ENCODE peak calls at places on chromosomes 6 and 20, in nine cellular contexts. One of them, this sample, is unnamed. For H3K9me3 and H3K4me1, the result is how much of the 10 kb centered on the place peaks cover.

GRCh38 chr6:67358241-67358640 is 1276.8 kb upstream of the ADGRB3 start:
- DNase-seq in transverse colon: no peak
- DNase-seq in CD8-positive, alpha-beta T cell: no peak
- DNase-seq in A549: no peak
- DNase-seq in mammary epithelial cell: no peak
- DNase-seq in fibroblast of lung: no peak
- DNase-seq in neural progenitor cell: no peak
- DNase-seq in vagina: no peak
- DNase-seq in heart left ventricle: no peak
- DNase-seq in this sample: no peak

GRCh38 chr6:100881707-100882040 is 545 bp upstream of the ASCC3 start:
- DNase-seq in transverse colon: no peak
- DNase-seq in CD8-positive, alpha-beta T cell: no peak
- DNase-seq in A549: no peak
- DNase-seq in mammary epithelial cell: no peak
- DNase-seq in fibroblast of lung: no peak
- DNase-seq in neural progenitor cell: peak
- DNase-seq in vagina: no peak
- DNase-seq in heart left ventricle: no peak
- DNase-seq in this sample: no peak

GRCh38 chr6:79557683-79558082 is 20.5 kb upstream of the LCA5 start:
- DNase-seq in transverse colon: no peak
- DNase-seq in CD8-positive, alpha-beta T cell: no peak
- DNase-seq in A549: no peak
- DNase-seq in mammary epithelial cell: no peak
- DNase-seq in fibroblast of lung: no peak
- DNase-seq in neural progenitor cell: no peak
- DNase-seq in vagina: no peak
- DNase-seq in heart left ventricle: no peak
- DNase-seq in this sample: no peak

GRCh38 chr20:51277961-51278360 is 255.1 kb upstream of the KCNG1 start:
- DNase-seq in transverse colon: no peak
- DNase-seq in CD8-positive, alpha-beta T cell: no peak
- DNase-seq in A549: no peak
- DNase-seq in mammary epithelial cell: no peak
- DNase-seq in fibroblast of lung: no peak
- DNase-seq in neural progenitor cell: no peak
- DNase-seq in vagina: no peak
- DNase-seq in heart left ventricle: no peak
- DNase-seq in this sample: no peak

GRCh38 chr6:11324453-11325023 is 92.1 kb upstream of the NEDD9 start:
- DNase-seq in transverse colon: no peak
- DNase-seq in CD8-positive, alpha-beta T cell: no peak
- DNase-seq in A549: no peak
- DNase-seq in mammary epithelial cell: no peak
- DNase-seq in fibroblast of lung: no peak
- DNase-seq in neural progenitor cell: no peak
- DNase-seq in vagina: no peak
- DNase-seq in heart left ventricle: no peak
- DNase-seq in this sample: no peak

GRCh38 chr6:53805725-53806124 is 10.9 kb downstream of the LRRC1 start:
- DNase-seq in transverse colon: no peak
- DNase-seq in CD8-positive, alpha-beta T cell: no peak
- DNase-seq in A549: no peak
- DNase-seq in mammary epithelial cell: no peak
- DNase-seq in fibroblast of lung: no peak
- DNase-seq in neural progenitor cell: peak
- DNase-seq in vagina: no peak
- DNase-seq in heart left ventricle: no peak
- DNase-seq in this sample: no peak

GRCh38 chr6:107816818-107817217 is 7.3 kb downstream of the SCML4 start:
- DNase-seq in transverse colon: no peak
- DNase-seq in CD8-positive, alpha-beta T cell: no peak
- DNase-seq in A549: no peak
- DNase-seq in mammary epithelial cell: no peak
- DNase-seq in fibroblast of lung: no peak
- DNase-seq in neural progenitor cell: no peak
- DNase-seq in vagina: no peak
- DNase-seq in heart left ventricle: no peak
- DNase-seq in this sample: no peak

GRCh38 chr6:143397229-143398222 is 53.0 kb downstream of the ADAT2 start:
- DNase-seq in transverse colon: peak
- DNase-seq in CD8-positive, alpha-beta T cell: peak
- DNase-seq in A549: peak
- DNase-seq in mammary epithelial cell: peak
- DNase-seq in fibroblast of lung: peak
- DNase-seq in neural progenitor cell: peak
- DNase-seq in vagina: no peak
- DNase-seq in heart left ventricle: peak
- DNase-seq in this sample: peak

GRCh38 chr6:10695086-10695657 is 400 bp downstream of the PAK1IP1 start:
- DNase-seq in transverse colon: no peak
- DNase-seq in CD8-positive, alpha-beta T cell: no peak
- DNase-seq in A549: no peak
- DNase-seq in mammary epithelial cell: no peak
- DNase-seq in fibroblast of lung: no peak
- DNase-seq in neural progenitor cell: no peak
- DNase-seq in vagina: no peak
- DNase-seq in heart left ventricle: no peak
- DNase-seq in this sample: no peak

GRCh38 chr20:41218466-41218865 is 81.1 kb downstream of the PLCG1 start:
- DNase-seq in transverse colon: no peak
- DNase-seq in CD8-positive, alpha-beta T cell: no peak
- DNase-seq in A549: no peak
- DNase-seq in mammary epithelial cell: peak
- DNase-seq in fibroblast of lung: peak
- DNase-seq in neural progenitor cell: no peak
- DNase-seq in vagina: no peak
- DNase-seq in heart left ventricle: no peak
- DNase-seq in this sample: no peak

GRCh38 chr6:11770546-11771466 is 7.8 kb downstream of the ADTRP start:
- DNase-seq in transverse colon: peak
- DNase-seq in CD8-positive, alpha-beta T cell: no peak
- DNase-seq in A549: peak
- DNase-seq in mammary epithelial cell: peak
- DNase-seq in fibroblast of lung: peak
- DNase-seq in neural progenitor cell: peak
- DNase-seq in vagina: no peak
- DNase-seq in heart left ventricle: peak
- DNase-seq in this sample: peak

GRCh38 chr6:45607818-45608217 is 230.1 kb upstream of the SUPT3H start:
- DNase-seq in transverse colon: peak
- DNase-seq in CD8-positive, alpha-beta T cell: no peak
- DNase-seq in A549: no peak
- DNase-seq in mammary epithelial cell: peak
- DNase-seq in fibroblast of lung: peak
- DNase-seq in neural progenitor cell: no peak
- DNase-seq in vagina: no peak
- DNase-seq in heart left ventricle: no peak
- DNase-seq in this sample: no peak

GRCh38 chr6:13434777-13435176 is 52.6 kb downstream of the GFOD1 start:
- DNase-seq in transverse colon: no peak
- DNase-seq in CD8-positive, alpha-beta T cell: no peak
- DNase-seq in A549: no peak
- DNase-seq in mammary epithelial cell: no peak
- DNase-seq in fibroblast of lung: no peak
- DNase-seq in neural progenitor cell: no peak
- DNase-seq in vagina: no peak
- DNase-seq in heart left ventricle: no peak
- DNase-seq in this sample: no peak

GRCh38 chr6:125835221-125835744 is 44.5 kb downstream of the NCOA7 start:
- DNase-seq in transverse colon: no peak
- DNase-seq in CD8-positive, alpha-beta T cell: no peak
- DNase-seq in A549: no peak
- DNase-seq in mammary epithelial cell: no peak
- DNase-seq in fibroblast of lung: peak
- DNase-seq in neural progenitor cell: no peak
- DNase-seq in vagina: no peak
- DNase-seq in heart left ventricle: no peak
- DNase-seq in this sample: no peak

GRCh38 chr20:10671850-10672578 is 1.8 kb downstream of the JAG1 start:
- DNase-seq in transverse colon: peak
- DNase-seq in CD8-positive, alpha-beta T cell: no peak
- DNase-seq in A549: no peak
- DNase-seq in mammary epithelial cell: no peak
- DNase-seq in fibroblast of lung: peak
- DNase-seq in neural progenitor cell: peak
- DNase-seq in vagina: no peak
- DNase-seq in heart left ventricle: peak
- DNase-seq in this sample: peak

GRCh38 chr6:163180874-163181541 is 233.5 kb upstream of the QKI start:
- DNase-seq in transverse colon: peak
- DNase-seq in CD8-positive, alpha-beta T cell: no peak
- DNase-seq in A549: peak
- DNase-seq in mammary epithelial cell: peak
- DNase-seq in fibroblast of lung: peak
- DNase-seq in neural progenitor cell: peak
- DNase-seq in vagina: no peak
- DNase-seq in heart left ventricle: peak
- DNase-seq in this sample: peak

GRCh38 chr6:170025341-170026271 is 265.3 kb downstream of the DLL1 start:
- DNase-seq in transverse colon: no peak
- DNase-seq in CD8-positive, alpha-beta T cell: no peak
- DNase-seq in A549: no peak
- DNase-seq in mammary epithelial cell: peak
- DNase-seq in fibroblast of lung: no peak
- DNase-seq in neural progenitor cell: no peak
- DNase-seq in vagina: no peak
- DNase-seq in heart left ventricle: no peak
- DNase-seq in this sample: no peak

GRCh38 chr6:85912582-85912981 is 269.9 kb upstream of the SYNCRIP start:
- DNase-seq in transverse colon: no peak
- DNase-seq in CD8-positive, alpha-beta T cell: no peak
- DNase-seq in A549: no peak
- DNase-seq in mammary epithelial cell: no peak
- DNase-seq in fibroblast of lung: no peak
- DNase-seq in neural progenitor cell: no peak
- DNase-seq in vagina: no peak
- DNase-seq in heart left ventricle: no peak
- DNase-seq in this sample: no peak

GRCh38 chr6:85911067-85911466 is 268.4 kb upstream of the SYNCRIP start:
- DNase-seq in transverse colon: no peak
- DNase-seq in CD8-positive, alpha-beta T cell: no peak
- DNase-seq in A549: no peak
- DNase-seq in mammary epithelial cell: no peak
- DNase-seq in fibroblast of lung: no peak
- DNase-seq in neural progenitor cell: no peak
- DNase-seq in vagina: no peak
- DNase-seq in heart left ventricle: no peak
- DNase-seq in this sample: no peak
- H3K9me3 ChIP-seq in transverse colon: under half
- H3K9me3 ChIP-seq in CD8-positive, alpha-beta T cell: under half
- H3K9me3 ChIP-seq in A549: under half
- H3K9me3 ChIP-seq in mammary epithelial cell: under half
- H3K9me3 ChIP-seq in fibroblast of lung: under half
- H3K9me3 ChIP-seq in neural progenitor cell: under half
- H3K9me3 ChIP-seq in vagina: under half
- H3K9me3 ChIP-seq in heart left ventricle: under half
- H3K9me3 ChIP-seq in this sample: under half

DNA sequence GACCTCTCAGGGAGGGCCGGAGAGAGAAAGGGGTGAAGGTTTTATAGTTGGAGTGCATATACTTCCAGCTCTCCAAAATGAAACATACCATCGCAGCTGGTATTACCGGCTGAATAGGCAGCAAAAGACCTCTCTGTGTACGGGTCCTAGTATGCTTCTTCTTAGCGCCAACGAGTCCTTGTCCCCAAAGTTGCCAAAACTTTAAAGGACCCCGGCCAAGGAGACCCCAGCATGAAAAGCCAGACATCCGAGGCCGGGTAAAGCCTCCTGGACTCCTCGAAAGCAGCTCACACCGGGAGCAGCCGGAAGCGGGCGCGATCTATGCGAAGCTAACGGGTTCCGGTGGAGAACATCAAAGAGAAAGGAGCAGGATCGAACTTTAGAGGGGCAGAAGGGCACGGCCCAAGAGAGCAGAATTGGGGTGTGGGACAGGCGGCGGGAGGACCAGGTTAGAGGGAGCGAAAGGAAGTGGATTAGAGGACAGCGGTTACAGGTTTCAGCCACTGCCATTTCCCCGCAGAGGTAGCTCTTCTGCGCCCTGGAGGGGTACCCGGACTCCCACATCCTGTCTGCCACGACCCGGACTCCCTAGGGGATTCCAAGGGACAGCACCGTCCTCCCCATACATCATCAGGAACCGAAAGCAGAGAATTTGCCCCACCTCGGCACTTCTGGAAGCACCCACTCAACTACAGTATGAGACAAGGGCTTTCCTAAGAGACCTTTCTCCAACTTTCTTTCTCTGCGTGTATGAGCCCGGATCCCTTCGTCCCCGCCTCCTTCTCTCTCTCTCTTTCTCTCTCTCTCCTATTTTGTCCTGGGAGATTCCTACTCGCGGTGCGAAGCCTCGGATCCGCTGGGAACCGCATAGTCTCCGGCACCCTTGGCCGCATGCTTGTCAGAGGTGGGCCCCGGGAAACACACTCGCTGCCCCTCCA is 602 bp upstream of the VGLL2 start:
- DNase-seq in transverse colon: no peak
- DNase-seq in CD8-positive, alpha-beta T cell: no peak
- DNase-seq in A549: no peak
- DNase-seq in mammary epithelial cell: peak
- DNase-seq in fibroblast of lung: peak
- DNase-seq in neural progenitor cell: peak
- DNase-seq in vagina: no peak
- DNase-seq in heart left ventricle: no peak
- DNase-seq in this sample: no peak
- H3K4me3 ChIP-seq in transverse colon: peak
- H3K4me3 ChIP-seq in CD8-positive, alpha-beta T cell: peak
- H3K4me3 ChIP-seq in A549: peak
- H3K4me3 ChIP-seq in mammary epithelial cell: peak
- H3K4me3 ChIP-seq in fibroblast of lung: peak
- H3K4me3 ChIP-seq in neural progenitor cell: peak
- H3K4me3 ChIP-seq in vagina: peak
- H3K4me3 ChIP-seq in heart left ventricle: peak
- H3K4me3 ChIP-seq in this sample: peak

DNA sequence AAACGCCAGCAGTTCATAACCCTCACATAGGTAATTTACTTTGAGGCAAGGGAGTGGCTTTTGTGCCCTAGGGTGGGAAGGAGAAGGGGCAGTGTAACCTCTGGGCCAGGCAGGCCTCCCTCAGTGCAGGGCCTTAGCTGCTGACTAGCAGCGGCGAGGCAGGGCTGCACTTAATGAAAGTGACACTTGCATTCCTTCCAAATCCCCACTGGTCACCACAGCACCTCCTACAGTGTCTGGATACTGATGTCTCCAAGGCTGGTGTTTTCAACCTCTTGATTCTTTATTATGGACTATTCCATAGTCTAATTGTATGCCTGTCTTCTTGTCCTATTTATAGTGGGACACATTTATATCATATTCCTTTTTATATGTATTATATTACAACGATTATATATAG is 152.7 kb downstream of the LY86 start:
- DNase-seq in transverse colon: no peak
- DNase-seq in CD8-positive, alpha-beta T cell: no peak
- DNase-seq in A549: no peak
- DNase-seq in mammary epithelial cell: no peak
- DNase-seq in fibroblast of lung: no peak
- DNase-seq in neural progenitor cell: peak
- DNase-seq in vagina: no peak
- DNase-seq in heart left ventricle: no peak
- DNase-seq in this sample: no peak
- H3K4me1 ChIP-seq in transverse colon: under half
- H3K4me1 ChIP-seq in CD8-positive, alpha-beta T cell: under half
- H3K4me1 ChIP-seq in A549: under half
- H3K4me1 ChIP-seq in mammary epithelial cell: under half
- H3K4me1 ChIP-seq in fibroblast of lung: under half
- H3K4me1 ChIP-seq in neural progenitor cell: under half
- H3K4me1 ChIP-seq in vagina: under half
- H3K4me1 ChIP-seq in heart left ventricle: under half
- H3K4me1 ChIP-seq in this sample: under half

GRCh38 chr6:165117806-165118205 is 191.6 kb downstream of the C6orf118 start:
- DNase-seq in transverse colon: no peak
- DNase-seq in CD8-positive, alpha-beta T cell: no peak
- DNase-seq in A549: no peak
- DNase-seq in mammary epithelial cell: no peak
- DNase-seq in fibroblast of lung: no peak
- DNase-seq in neural progenitor cell: no peak
- DNase-seq in vagina: no peak
- DNase-seq in heart left ventricle: no peak
- DNase-seq in this sample: no peak
- H3K9me3 ChIP-seq in transverse colon: under half
- H3K9me3 ChIP-seq in CD8-positive, alpha-beta T cell: under half
- H3K9me3 ChIP-seq in A549: under half
- H3K9me3 ChIP-seq in mammary epithelial cell: under half
- H3K9me3 ChIP-seq in fibroblast of lung: under half
- H3K9me3 ChIP-seq in neural progenitor cell: under half
- H3K9me3 ChIP-seq in vagina: under half
- H3K9me3 ChIP-seq in heart left ventricle: under half
- H3K9me3 ChIP-seq in this sample: under half

This sample was measured in tibial artery.